ENCODE peak calls at places on chromosomes 6 and 20, in seven cellular contexts. One of them, this sample, is unnamed.

GRCh38 chr6:35473075-35473848 is 5.1 kb downstream of the RPL10A start:
- DNase-seq in fibroblast of mammary gland: no peak
- DNase-seq in transverse colon: no peak
- DNase-seq in fibroblast of lung: no peak
- DNase-seq in mucosa of descending colon: no peak
- DNase-seq in choroid plexus epithelial cell: no peak
- DNase-seq in PC-3: no peak
- DNase-seq in this sample: no peak

GRCh38 chr20:21027569-21027968 is 78.6 kb downstream of the LINC00237 start:
- DNase-seq in fibroblast of mammary gland: no peak
- DNase-seq in transverse colon: no peak
- DNase-seq in fibroblast of lung: no peak
- DNase-seq in mucosa of descending colon: no peak
- DNase-seq in choroid plexus epithelial cell: no peak
- DNase-seq in PC-3: peak
- DNase-seq in this sample: no peak

GRCh38 chr6:156645106-156645505 is 132.1 kb upstream of the ARID1B start:
- DNase-seq in fibroblast of mammary gland: peak
- DNase-seq in transverse colon: no peak
- DNase-seq in fibroblast of lung: peak
- DNase-seq in mucosa of descending colon: no peak
- DNase-seq in choroid plexus epithelial cell: peak
- DNase-seq in PC-3: no peak
- DNase-seq in this sample: no peak

GRCh38 chr6:16028966-16029365 is 99.9 kb upstream of the MYLIP start:
- DNase-seq in fibroblast of mammary gland: no peak
- DNase-seq in transverse colon: no peak
- DNase-seq in fibroblast of lung: no peak
- DNase-seq in mucosa of descending colon: no peak
- DNase-seq in choroid plexus epithelial cell: no peak
- DNase-seq in PC-3: no peak
- DNase-seq in this sample: no peak

GRCh38 chr6:31822038-31822821 is 5.3 kb upstream of the HSPA1B start:
- DNase-seq in fibroblast of mammary gland: peak
- DNase-seq in transverse colon: peak
- DNase-seq in fibroblast of lung: peak
- DNase-seq in mucosa of descending colon: peak
- DNase-seq in choroid plexus epithelial cell: peak
- DNase-seq in PC-3: peak
- DNase-seq in this sample: peak

GRCh38 chr20:37436527-37436926 is 84.5 kb upstream of the NNAT start:
- DNase-seq in fibroblast of mammary gland: no peak
- DNase-seq in transverse colon: no peak
- DNase-seq in fibroblast of lung: no peak
- DNase-seq in mucosa of descending colon: no peak
- DNase-seq in choroid plexus epithelial cell: no peak
- DNase-seq in PC-3: no peak
- DNase-seq in this sample: no peak

GRCh38 chr6:11288065-11288464 is 55.6 kb upstream of the NEDD9 start:
- DNase-seq in fibroblast of mammary gland: no peak
- DNase-seq in transverse colon: peak
- DNase-seq in fibroblast of lung: no peak
- DNase-seq in mucosa of descending colon: peak
- DNase-seq in choroid plexus epithelial cell: peak
- DNase-seq in PC-3: no peak
- DNase-seq in this sample: peak

GRCh38 chr6:35468980-35469710 is 944 bp downstream of the RPL10A start:
- DNase-seq in fibroblast of mammary gland: no peak
- DNase-seq in transverse colon: no peak
- DNase-seq in fibroblast of lung: no peak
- DNase-seq in mucosa of descending colon: no peak
- DNase-seq in choroid plexus epithelial cell: no peak
- DNase-seq in PC-3: no peak
- DNase-seq in this sample: no peak

GRCh38 chr6:81465859-81466258 is 286.6 kb downstream of the TENT5A start:
- DNase-seq in fibroblast of mammary gland: peak
- DNase-seq in transverse colon: no peak
- DNase-seq in fibroblast of lung: peak
- DNase-seq in mucosa of descending colon: peak
- DNase-seq in choroid plexus epithelial cell: peak
- DNase-seq in PC-3: peak
- DNase-seq in this sample: peak

GRCh38 chr6:20211941-20212391 is 303 bp downstream of the MBOAT1 start:
- DNase-seq in fibroblast of mammary gland: no peak
- DNase-seq in transverse colon: peak
- DNase-seq in fibroblast of lung: peak
- DNase-seq in mucosa of descending colon: peak
- DNase-seq in choroid plexus epithelial cell: peak
- DNase-seq in PC-3: peak
- DNase-seq in this sample: peak

GRCh38 chr20:39214778-39215177 is 252.6 kb downstream of the DHX35 start:
- DNase-seq in fibroblast of mammary gland: no peak
- DNase-seq in transverse colon: no peak
- DNase-seq in fibroblast of lung: no peak
- DNase-seq in mucosa of descending colon: no peak
- DNase-seq in choroid plexus epithelial cell: no peak
- DNase-seq in PC-3: no peak
- DNase-seq in this sample: no peak
- TF ChIP-seq CTCF in fibroblast of mammary gland: no peak
- TF ChIP-seq CTCF in transverse colon: no peak
- TF ChIP-seq CTCF in fibroblast of lung: no peak
- TF ChIP-seq CTCF in mucosa of descending colon: no peak
- TF ChIP-seq CTCF in choroid plexus epithelial cell: no peak
- TF ChIP-seq CTCF in PC-3: no peak
- TF ChIP-seq CTCF in this sample: no peak

GRCh38 chr20:23260181-23260840 is 90.3 kb upstream of the NXT1 start:
- DNase-seq in fibroblast of mammary gland: no peak
- DNase-seq in transverse colon: no peak
- DNase-seq in fibroblast of lung: no peak
- DNase-seq in mucosa of descending colon: no peak
- DNase-seq in choroid plexus epithelial cell: no peak
- DNase-seq in PC-3: no peak
- DNase-seq in this sample: no peak

GRCh38 chr20:23266530-23267398 is 83.8 kb upstream of the NXT1 start:
- DNase-seq in fibroblast of mammary gland: no peak
- DNase-seq in transverse colon: no peak
- DNase-seq in fibroblast of lung: no peak
- DNase-seq in mucosa of descending colon: no peak
- DNase-seq in choroid plexus epithelial cell: no peak
- DNase-seq in PC-3: no peak
- DNase-seq in this sample: no peak

GRCh38 chr20:23265226-23265625 is 85.4 kb upstream of the NXT1 start:
- DNase-seq in fibroblast of mammary gland: peak
- DNase-seq in transverse colon: no peak
- DNase-seq in fibroblast of lung: peak
- DNase-seq in mucosa of descending colon: no peak
- DNase-seq in choroid plexus epithelial cell: peak
- DNase-seq in PC-3: no peak
- DNase-seq in this sample: no peak

GRCh38 chr20:23267909-23268308 is 82.7 kb upstream of the NXT1 start:
- DNase-seq in fibroblast of mammary gland: no peak
- DNase-seq in transverse colon: no peak
- DNase-seq in fibroblast of lung: no peak
- DNase-seq in mucosa of descending colon: no peak
- DNase-seq in choroid plexus epithelial cell: no peak
- DNase-seq in PC-3: no peak
- DNase-seq in this sample: no peak

DNA sequence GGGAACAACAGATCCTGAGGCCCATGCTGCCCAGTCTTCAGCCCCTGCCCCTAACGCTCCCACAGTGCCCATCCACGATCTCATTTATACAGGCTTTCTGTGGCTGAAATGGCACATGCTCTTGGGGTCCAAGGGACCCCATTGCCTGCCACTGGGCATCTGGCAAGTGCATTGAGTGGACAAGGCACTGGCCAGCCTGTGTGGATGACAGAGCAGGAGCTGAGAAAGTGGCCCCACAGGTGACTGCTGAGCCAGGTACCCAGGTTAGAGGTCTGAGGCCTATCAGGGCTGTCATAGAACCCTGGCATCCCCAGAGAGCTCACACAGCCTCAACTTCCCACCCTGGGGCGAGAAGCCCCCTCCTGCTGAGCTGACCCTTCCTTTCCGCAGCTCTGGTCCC is 86.0 kb upstream of the NXT1 start:
- DNase-seq in fibroblast of mammary gland: no peak
- DNase-seq in transverse colon: no peak
- DNase-seq in fibroblast of lung: no peak
- DNase-seq in mucosa of descending colon: no peak
- DNase-seq in choroid plexus epithelial cell: no peak
- DNase-seq in PC-3: no peak
- DNase-seq in this sample: no peak
- TF ChIP-seq CTCF in fibroblast of mammary gland: no peak
- TF ChIP-seq CTCF in transverse colon: no peak
- TF ChIP-seq CTCF in fibroblast of lung: no peak
- TF ChIP-seq CTCF in mucosa of descending colon: no peak
- TF ChIP-seq CTCF in choroid plexus epithelial cell: no peak
- TF ChIP-seq CTCF in PC-3: no peak
- TF ChIP-seq CTCF in this sample: no peak

DNA sequence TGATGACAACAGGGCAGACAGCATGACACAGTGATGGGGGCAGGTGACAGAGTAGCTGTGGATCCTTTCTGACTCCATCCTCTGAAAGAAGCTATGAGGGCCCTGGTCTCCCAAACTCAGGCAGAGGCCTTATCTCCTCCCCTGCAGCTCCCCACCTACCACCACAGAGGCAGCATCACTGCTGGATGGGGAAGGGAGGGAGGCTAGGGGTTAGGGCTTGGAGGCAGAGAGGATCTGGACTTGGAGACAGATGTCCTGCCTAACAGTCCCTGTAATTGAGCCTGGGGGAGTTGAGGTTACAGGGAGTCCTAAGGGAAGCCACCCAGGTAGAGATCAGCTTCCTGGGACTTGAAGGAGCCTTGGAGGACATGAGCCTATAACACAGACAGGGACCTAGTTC is 37.9 kb downstream of the FAM110A start:
- DNase-seq in fibroblast of mammary gland: no peak
- DNase-seq in transverse colon: no peak
- DNase-seq in fibroblast of lung: no peak
- DNase-seq in mucosa of descending colon: no peak
- DNase-seq in choroid plexus epithelial cell: no peak
- DNase-seq in PC-3: no peak
- DNase-seq in this sample: no peak
- TF ChIP-seq CTCF in fibroblast of mammary gland: no peak
- TF ChIP-seq CTCF in transverse colon: no peak
- TF ChIP-seq CTCF in fibroblast of lung: no peak
- TF ChIP-seq CTCF in mucosa of descending colon: no peak
- TF ChIP-seq CTCF in choroid plexus epithelial cell: no peak
- TF ChIP-seq CTCF in PC-3: no peak
- TF ChIP-seq CTCF in this sample: no peak

DNA sequence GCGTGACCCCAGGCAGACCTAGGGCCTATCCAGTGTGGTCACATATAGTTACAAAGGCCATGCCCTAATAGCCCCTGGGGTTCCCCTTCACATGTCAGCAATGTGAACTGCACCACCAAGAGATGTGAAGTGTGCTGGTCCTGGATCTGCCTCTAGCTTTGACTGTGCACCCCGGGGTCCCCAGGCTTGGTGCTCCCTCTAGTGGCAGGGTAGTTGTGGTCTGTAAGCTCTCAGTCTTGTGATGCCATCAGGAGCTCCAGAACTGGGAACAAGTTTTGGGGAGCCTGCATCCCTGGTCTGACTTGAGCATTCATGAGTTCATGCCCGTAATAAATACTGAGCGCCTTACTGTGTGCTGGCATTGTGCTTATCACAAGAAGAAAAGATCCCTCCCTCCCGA is 143.4 kb downstream of the DHX35 start:
- DNase-seq in fibroblast of mammary gland: no peak
- DNase-seq in transverse colon: no peak
- DNase-seq in fibroblast of lung: no peak
- DNase-seq in mucosa of descending colon: no peak
- DNase-seq in choroid plexus epithelial cell: no peak
- DNase-seq in PC-3: no peak
- DNase-seq in this sample: peak
- TF ChIP-seq CTCF in fibroblast of mammary gland: no peak
- TF ChIP-seq CTCF in transverse colon: no peak
- TF ChIP-seq CTCF in fibroblast of lung: no peak
- TF ChIP-seq CTCF in mucosa of descending colon: no peak
- TF ChIP-seq CTCF in choroid plexus epithelial cell: no peak
- TF ChIP-seq CTCF in PC-3: peak
- TF ChIP-seq CTCF in this sample: peak

GRCh38 chr6:140985679-140986275 is 1146.9 kb upstream of the GJE1 start:
- DNase-seq in fibroblast of mammary gland: no peak
- DNase-seq in transverse colon: no peak
- DNase-seq in fibroblast of lung: no peak
- DNase-seq in mucosa of descending colon: no peak
- DNase-seq in choroid plexus epithelial cell: peak
- DNase-seq in PC-3: no peak
- DNase-seq in this sample: no peak

GRCh38 chr6:140979642-140980091 is 1153.1 kb upstream of the GJE1 start:
- DNase-seq in fibroblast of mammary gland: peak
- DNase-seq in transverse colon: no peak
- DNase-seq in fibroblast of lung: peak
- DNase-seq in mucosa of descending colon: no peak
- DNase-seq in choroid plexus epithelial cell: peak
- DNase-seq in PC-3: no peak
- DNase-seq in this sample: no peak

GRCh38 chr6:140977425-140977824 is 1155.3 kb upstream of the GJE1 start:
- DNase-seq in fibroblast of mammary gland: peak
- DNase-seq in transverse colon: no peak
- DNase-seq in fibroblast of lung: no peak
- DNase-seq in mucosa of descending colon: no peak
- DNase-seq in choroid plexus epithelial cell: peak
- DNase-seq in PC-3: no peak
- DNase-seq in this sample: no peak

DNA sequence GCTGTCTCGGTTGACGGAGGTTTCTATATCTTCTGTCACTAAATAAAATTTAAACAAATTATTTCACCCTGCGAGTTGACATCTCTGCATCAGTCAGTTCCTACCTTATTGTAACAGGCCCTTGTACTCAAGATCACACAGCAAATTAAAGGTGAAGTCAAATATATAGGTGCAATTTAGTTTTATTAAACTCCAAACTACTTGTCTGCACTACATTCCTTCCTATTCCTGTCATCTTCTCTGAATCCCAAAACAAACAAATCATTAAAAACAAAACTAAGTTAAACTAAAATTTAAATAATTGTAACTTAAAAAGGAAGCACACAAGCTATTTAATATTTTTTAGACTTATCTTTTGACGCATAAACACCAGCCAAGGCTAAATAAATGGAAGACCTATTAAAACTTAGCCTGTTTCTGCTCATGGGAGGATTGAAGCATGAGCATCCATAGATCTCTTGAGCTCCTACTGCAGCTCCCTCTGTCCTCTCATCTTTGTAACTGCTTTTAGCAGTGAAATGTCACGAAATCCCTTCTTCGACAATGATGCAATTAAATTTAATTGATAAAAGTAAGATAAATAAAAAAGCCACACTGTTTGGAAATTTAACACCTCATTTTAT is 1152.3 kb upstream of the GJE1 start:
- DNase-seq in fibroblast of mammary gland: peak
- DNase-seq in transverse colon: no peak
- DNase-seq in fibroblast of lung: peak
- DNase-seq in mucosa of descending colon: no peak
- DNase-seq in choroid plexus epithelial cell: peak
- DNase-seq in PC-3: no peak
- DNase-seq in this sample: no peak
- TF ChIP-seq CTCF in fibroblast of mammary gland: no peak
- TF ChIP-seq CTCF in transverse colon: no peak
- TF ChIP-seq CTCF in fibroblast of lung: no peak
- TF ChIP-seq CTCF in mucosa of descending colon: no peak
- TF ChIP-seq CTCF in choroid plexus epithelial cell: peak
- TF ChIP-seq CTCF in PC-3: no peak
- TF ChIP-seq CTCF in this sample: no peak

GRCh38 chr20:5859611-5860010 is 90.7 kb downstream of the TRMT6 start:
- DNase-seq in fibroblast of mammary gland: peak
- DNase-seq in transverse colon: no peak
- DNase-seq in fibroblast of lung: peak
- DNase-seq in mucosa of descending colon: no peak
- DNase-seq in choroid plexus epithelial cell: peak
- DNase-seq in PC-3: peak
- DNase-seq in this sample: no peak

GRCh38 chr20:5855939-5856338 is 94.4 kb downstream of the TRMT6 start:
- DNase-seq in fibroblast of mammary gland: no peak
- DNase-seq in transverse colon: no peak
- DNase-seq in fibroblast of lung: no peak
- DNase-seq in mucosa of descending colon: no peak
- DNase-seq in choroid plexus epithelial cell: no peak
- DNase-seq in PC-3: no peak
- DNase-seq in this sample: no peak
- TF ChIP-seq CTCF in fibroblast of mammary gland: no peak
- TF ChIP-seq CTCF in transverse colon: no peak
- TF ChIP-seq CTCF in fibroblast of lung: no peak
- TF ChIP-seq CTCF in mucosa of descending colon: no peak
- TF ChIP-seq CTCF in choroid plexus epithelial cell: no peak
- TF ChIP-seq CTCF in PC-3: no peak
- TF ChIP-seq CTCF in this sample: no peak